ENCODE peak calls at places on chromosomes 13 and 19, in eight cellular contexts. K, V, W, I, X, A, P and O are unnamed samples.

GRCh38 chr19:35882074-35882832 is 13.9 kb downstream of the APLP1 start:
- DNase-seq in A (no peak), W (no peak), V (no peak), I (no peak), K (peak), P (peak), X (no peak), O (peak)

GRCh38 chr13:47256618-47257017 is 359.8 kb upstream of the HTR2A start:
- DNase-seq in V (no peak), I (no peak), P (peak), W (no peak), X (no peak), A (no peak), K (no peak), O (no peak)

GRCh38 chr19:31223805-31224534 is 125.3 kb downstream of the TSHZ3 start:
- DNase-seq in A (no peak), K (no peak), P (no peak), X (no peak), W (no peak), I (no peak), V (no peak), O (no peak)

GRCh38 chr19:28823338-28823961 is 389.5 kb downstream of the UQCRFS1 start:
- DNase-seq in K (no peak), W (no peak), X (no peak), V (no peak), I (no peak), P (no peak), A (no peak), O (no peak)

GRCh38 chr19:56671613-56671994 is at the start of gene ZNF835:
- DNase-seq in P (no peak), X (peak), K (peak), W (peak), A (peak), I (peak), V (peak), O (no peak)

GRCh38 chr13:94427313-94427712 is 52.2 kb downstream of the DCT start:
- DNase-seq in W (no peak), I (no peak), P (no peak), K (no peak), V (no peak), X (no peak), A (no peak), O (no peak)

GRCh38 chr13:37429976-37430375 is 168.6 kb downstream of the POSTN start:
- DNase-seq in X (no peak), A (no peak), W (no peak), V (no peak), I (no peak), K (no peak), P (no peak), O (no peak)

GRCh38 chr19:9857920-9858746 is 23.0 kb downstream of the PIN1 start:
- DNase-seq in W (no peak), A (no peak), V (no peak), I (no peak), P (peak), X (peak), K (no peak), O (no peak)

GRCh38 chr19:30340724-30341595 is 31.2 kb upstream of the ZNF536 start:
- DNase-seq in K (no peak), A (no peak), V (no peak), W (no peak), P (no peak), X (no peak), I (no peak), O (peak)

GRCh38 chr13:43058318-43058674 is 34.9 kb downstream of the DNAJC15 start:
- DNase-seq in I (no peak), K (no peak), P (no peak), V (no peak), W (no peak), X (no peak), A (no peak), O (peak)

GRCh38 chr13:99311748-99312492 is 4.7 kb upstream of the GPR183 start:
- DNase-seq in X (no peak), P (peak), K (no peak), A (no peak), V (no peak), I (no peak), W (no peak), O (no peak)

GRCh38 chr13:113421673-113422270 is 31.5 kb downstream of the ADPRHL1 start:
- DNase-seq in X (no peak), V (peak), P (no peak), I (peak), A (no peak), K (no peak), W (no peak), O (no peak)

GRCh38 chr13:74187564-74187963 is 53.4 kb upstream of the KLF12 start:
- DNase-seq in V (no peak), K (no peak), A (no peak), W (no peak), P (no peak), I (no peak), X (no peak), O (no peak)

GRCh38 chr13:42064966-42065365 is 16.5 kb downstream of the DGKH start:
- DNase-seq in I (no peak), X (no peak), K (no peak), P (no peak), V (no peak), A (no peak), W (no peak), O (no peak)

GRCh38 chr19:39341122-39341719 is 1.0 kb upstream of the SAMD4B start:
- DNase-seq in P (peak), A (no peak), X (no peak), V (peak), W (peak), I (peak), K (no peak), O (peak)

GRCh38 chr19:1084024-1084868 is 10.9 kb downstream of the POLR2E start:
- DNase-seq in I (no peak), A (no peak), W (peak), X (no peak), V (no peak), K (no peak), P (no peak), O (peak)

GRCh38 chr19:28602675-28603298 is 610.2 kb downstream of the UQCRFS1 start:
- DNase-seq in V (no peak), K (no peak), A (no peak), I (no peak), W (no peak), X (no peak), P (no peak), O (no peak)

GRCh38 chr13:67229438-67230242 is 496 bp downstream of the PCDH9 start:
- DNase-seq in P (no peak), I (no peak), A (no peak), K (no peak), V (no peak), X (no peak), W (no peak), O (no peak)

GRCh38 chr19:12090807-12091206 is 26.3 kb downstream of the ZNF844 start:
- DNase-seq in X (peak), I (peak), A (no peak), K (no peak), P (no peak), W (peak), V (peak), O (peak)

GRCh38 chr13:23161176-23161825 is 19.5 kb upstream of the SGCG start:
- DNase-seq in I (no peak), W (no peak), V (no peak), X (no peak), K (no peak), P (no peak), A (no peak), O (no peak)

GRCh38 chr13:42363941-42364612 is 92.1 kb downstream of the AKAP11 start:
- DNase-seq in W (no peak), X (no peak), A (no peak), V (no peak), P (peak), I (no peak), K (no peak), O (no peak)

GRCh38 chr19:3644351-3645066 is 17.9 kb upstream of the CACTIN start:
- DNase-seq in X (no peak), P (no peak), A (peak), I (no peak), W (no peak), V (no peak), K (no peak), O (peak)

GRCh38 chr13:97238883-97239282 is 16.8 kb downstream of the MBNL2 start:
- DNase-seq in P (no peak), A (no peak), W (no peak), I (no peak), X (no peak), V (no peak), K (no peak), O (no peak)

GRCh38 chr19:30163663-30164062 is 208.5 kb upstream of the ZNF536 start:
- DNase-seq in V (no peak), A (no peak), X (no peak), P (peak), I (peak), K (no peak), W (no peak), O (no peak)

GRCh38 chr19:35768082-35768421 is 7.3 kb upstream of the ARHGAP33 start:
- DNase-seq in W (no peak), V (no peak), K (no peak), P (no peak), I (no peak), X (no peak), A (no peak), O (no peak)

GRCh38 chr13:98141938-98142426 is 912 bp upstream of the FARP1 start:
- DNase-seq in I (peak), W (peak), X (no peak), P (no peak), A (no peak), K (no peak), V (peak), O (peak)

GRCh38 chr13:77760893-77761292 is 63.4 kb downstream of the SLAIN1 start:
- DNase-seq in X (no peak), K (no peak), A (no peak), W (no peak), I (no peak), V (no peak), P (no peak), O (no peak)

GRCh38 chr13:113148940-113149503 is 9.4 kb upstream of the PROZ start:
- DNase-seq in X (no peak), I (no peak), V (no peak), K (no peak), A (no peak), P (no peak), W (no peak), O (no peak)